ENCODE peak calls at places on chromosomes 1 and 21, in five cellular contexts. A, F, I, U and W are unnamed samples.

GRCh38 chr1:8424539-8425116 is 106.7 kb downstream of the SLC45A1 start:
- DNase-seq in F (peak), U (peak), A (peak), I (no peak), W (no peak)

GRCh38 chr1:233627376-233627775 is 13.5 kb downstream of the KCNK1 start:
- DNase-seq in F (no peak), I (no peak), A (no peak), U (peak), W (no peak)

GRCh38 chr21:25186278-25186677 is 421.0 kb downstream of the MRPL39 start:
- DNase-seq in A (no peak), I (no peak), U (no peak), F (peak), W (peak)

GRCh38 chr1:243917177-243917862 is 67.3 kb upstream of the AKT3 start:
- DNase-seq in A (no peak), I (peak), F (peak), U (peak), W (no peak)

GRCh38 chr1:201229095-201229494 is 38.5 kb downstream of the IGFN1 start:
- DNase-seq in F (no peak), A (no peak), I (no peak), U (no peak), W (no peak)

GRCh38 chr1:183543619-183544204 is 46.5 kb downstream of the NCF2 start:
- DNase-seq in I (peak), F (no peak), U (peak), A (no peak), W (no peak)

GRCh38 chr1:221045842-221046831 is 166.9 kb downstream of the HLX start:
- DNase-seq in A (no peak), I (peak), F (peak), U (no peak), W (no peak)

GRCh38 chr1:201810466-201811216 is 18.3 kb upstream of the IPO9 start:
- DNase-seq in F (no peak), A (no peak), U (no peak), I (no peak), W (no peak)

GRCh38 chr1:109425902-109426277 is 358 bp downstream of the PSMA5 start:
- DNase-seq in I (peak), F (no peak), A (peak), U (peak), W (no peak)

GRCh38 chr1:202122639-202123335 is at the start of gene GPR37L1:
- DNase-seq in I (peak), A (peak), U (no peak), F (peak), W (no peak)

GRCh38 chr1:189628857-189629256 is 848.8 kb downstream of the BRINP3 start:
- DNase-seq in U (no peak), I (no peak), A (no peak), F (no peak), W (no peak)

GRCh38 chr1:190474587-190475305 is 2.9 kb downstream of the BRINP3 start:
- DNase-seq in I (peak), F (no peak), U (no peak), A (no peak), W (no peak)

GRCh38 chr1:2443285-2444137 is 31.1 kb upstream of the PEX10 start:
- DNase-seq in I (peak), F (no peak), A (no peak), U (no peak), W (no peak)
- H3K4me3 ChIP-seq in I (no peak), F (no peak), A (no peak), U (no peak), W (no peak)

DNA sequence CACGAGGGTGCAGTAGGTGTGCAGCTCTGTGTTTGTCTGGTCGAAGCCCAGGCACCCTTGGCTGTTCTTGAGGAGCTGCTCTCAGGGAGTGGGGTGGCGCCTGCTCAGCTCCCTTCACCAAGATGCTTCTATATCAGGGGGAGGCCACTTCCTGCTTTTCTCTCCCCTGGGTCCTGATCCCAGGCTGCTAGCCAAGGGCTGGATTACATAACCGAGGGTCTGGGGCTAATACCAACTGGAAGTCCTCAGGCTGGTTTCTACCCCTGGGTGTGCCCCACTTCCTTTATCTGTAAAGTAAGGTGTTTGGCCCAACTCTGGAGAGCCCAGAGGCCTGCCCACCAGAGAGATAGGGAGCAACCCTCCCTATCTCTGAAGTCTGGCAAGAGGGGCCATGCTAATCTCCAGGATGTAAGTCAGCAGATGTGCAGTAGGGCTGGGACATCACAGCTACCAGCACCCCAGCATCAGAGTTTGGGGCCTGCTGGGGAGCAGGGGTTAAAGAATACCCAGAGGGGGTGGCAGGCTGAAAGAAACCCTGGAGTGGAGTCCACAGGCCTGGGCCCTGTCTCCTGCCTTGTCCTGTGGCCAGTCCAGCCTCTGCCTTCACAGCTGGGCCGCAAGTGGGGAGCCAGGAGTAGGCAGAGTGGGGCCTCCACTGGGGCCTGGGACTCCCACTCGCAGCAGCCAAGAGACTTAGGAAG is 2.1 kb downstream of the SELENBP1 start:
- DNase-seq in F (peak), I (no peak), U (no peak), A (peak), W (no peak)
- H3K4me3 ChIP-seq in F (no peak), I (peak), U (no peak), A (no peak), W (no peak)

GRCh38 chr1:63305043-63305442 is 17.3 kb upstream of the FOXD3 start:
- DNase-seq in I (no peak), A (no peak), F (no peak), U (no peak), W (no peak)
- H3K4me3 ChIP-seq in I (no peak), A (no peak), F (no peak), U (no peak), W (no peak)

DNA sequence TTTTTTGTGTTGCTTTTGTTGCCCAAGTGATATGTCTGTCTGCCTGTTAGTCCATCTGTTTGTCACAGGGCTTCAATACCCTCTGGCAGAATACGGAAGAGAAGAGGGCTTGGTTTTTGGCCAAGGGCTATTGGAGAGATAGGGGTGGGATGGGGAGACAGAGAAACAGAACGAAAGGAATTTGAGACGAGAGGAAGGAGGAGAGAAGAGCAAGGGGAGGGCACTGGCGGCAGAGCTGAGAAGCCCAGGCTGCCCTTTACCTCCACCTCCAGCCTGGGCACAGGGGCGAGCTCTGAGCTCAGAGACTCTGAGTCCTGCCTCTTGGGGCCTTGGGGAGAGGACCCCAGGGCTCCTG is 33.7 kb upstream of the WASF2 start:
- DNase-seq in A (no peak), F (no peak), I (no peak), U (no peak), W (no peak)
- H3K4me3 ChIP-seq in A (no peak), F (no peak), I (no peak), U (no peak), W (no peak)

GRCh38 chr1:53329183-53329544 is 1.3 kb upstream of the LRP8 start:
- DNase-seq in A (no peak), F (no peak), I (no peak), U (no peak), W (no peak)

GRCh38 chr1:53327183-53327941 is 508 bp downstream of the LRP8 start:
- DNase-seq in A (peak), F (peak), U (no peak), I (peak), W (no peak)

GRCh38 chr1:53328009-53328489 is at the start of gene LRP8:
- DNase-seq in U (no peak), F (peak), A (peak), I (peak), W (peak)

GRCh38 chr1:53326598-53327182 is 1.2 kb downstream of the LRP8 start:
- DNase-seq in A (peak), F (no peak), U (no peak), I (no peak), W (no peak)

GRCh38 chr1:53328490-53329182 is 766 bp upstream of the LRP8 start:
- DNase-seq in F (no peak), A (no peak), I (no peak), U (no peak), W (no peak)
- H3K4me3 ChIP-seq in F (no peak), A (peak), I (peak), U (peak), W (peak)

DNA sequence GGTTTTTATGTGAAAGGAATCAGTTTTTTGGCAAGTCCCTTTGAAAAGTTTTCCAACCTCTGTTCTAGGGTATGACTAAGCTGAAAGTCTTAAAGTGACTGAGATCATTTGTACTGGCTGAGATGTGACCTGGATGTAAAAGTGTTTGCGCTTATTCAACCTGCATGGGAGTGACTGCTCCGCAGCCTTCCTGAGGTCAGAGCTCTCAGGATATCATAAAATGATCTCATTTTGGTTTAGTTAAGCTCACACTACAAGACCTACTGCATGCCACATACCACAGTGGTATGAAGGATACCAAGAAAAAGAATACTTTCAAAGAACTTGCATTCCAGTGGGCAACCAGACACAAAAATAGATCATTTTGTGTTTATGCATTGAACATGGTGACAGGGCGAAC is 29.9 kb upstream of the TADA1 start:
- DNase-seq in F (no peak), I (peak), A (no peak), U (peak), W (no peak)
- H3K4me3 ChIP-seq in F (no peak), I (no peak), A (no peak), U (no peak), W (no peak)

GRCh38 chr1:161174911-161175310 is 2.4 kb downstream of the B4GALT3 start:
- DNase-seq in A (no peak), I (no peak), U (no peak), F (no peak), W (no peak)

GRCh38 chr1:161177936-161178244 is 583 bp upstream of the B4GALT3 start:
- DNase-seq in I (no peak), A (no peak), U (no peak), F (no peak), W (no peak)

GRCh38 chr1:161177112-161177935 is at the start of gene B4GALT3:
- DNase-seq in A (peak), I (peak), U (peak), F (peak), W (peak)

GRCh38 chr1:161176468-161177111 is 717 bp downstream of the B4GALT3 start:
- DNase-seq in F (no peak), I (no peak), U (no peak), A (no peak), W (no peak)

GRCh38 chr1:161175771-161176453 is 1.4 kb downstream of the B4GALT3 start:
- DNase-seq in F (no peak), A (no peak), I (no peak), U (no peak), W (no peak)
- H3K4me3 ChIP-seq in F (peak), A (no peak), I (peak), U (no peak), W (no peak)

DNA sequence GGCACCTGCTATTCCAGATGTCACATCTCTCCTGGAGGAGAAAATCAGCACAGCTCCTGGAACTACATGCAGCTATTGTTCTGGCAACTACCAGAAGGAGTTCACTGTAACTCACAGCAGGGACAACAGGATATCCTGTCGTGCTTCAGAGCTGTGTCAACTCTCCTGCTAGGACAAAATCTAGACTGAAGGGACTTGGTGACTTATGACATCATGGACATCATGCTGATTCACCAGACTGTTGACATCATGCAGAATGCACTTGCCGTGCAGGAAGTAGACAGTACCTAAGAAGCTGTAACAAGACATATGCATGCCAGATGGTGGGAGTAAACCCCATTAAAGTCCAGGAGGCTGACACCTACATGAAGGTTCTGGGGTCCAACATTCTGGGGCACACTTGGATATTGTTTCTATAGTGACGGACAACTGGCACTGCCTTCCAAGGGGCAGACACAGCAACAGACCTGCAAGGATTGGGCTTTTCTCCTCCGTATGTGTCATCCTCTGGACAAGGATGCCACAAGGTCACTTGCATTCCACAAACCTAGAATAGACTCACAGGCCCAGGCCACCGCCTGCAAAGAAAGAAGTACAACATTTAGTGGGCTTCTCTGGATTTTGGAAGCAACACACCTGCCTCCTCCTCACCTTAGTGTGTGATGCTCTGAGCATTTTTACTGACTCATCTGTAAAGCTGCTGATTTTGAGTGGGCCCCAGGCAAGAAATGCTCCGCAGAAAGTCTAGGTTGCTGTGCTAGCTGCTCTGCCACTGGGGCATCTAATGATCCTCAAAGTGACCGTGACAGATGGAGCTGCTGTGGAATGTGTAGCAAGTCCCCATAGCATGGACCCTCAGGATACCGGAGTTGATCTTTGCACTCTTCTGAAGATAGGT is 249.2 kb downstream of the MATN1 start:
- DNase-seq in I (no peak), F (no peak), A (peak), U (no peak), W (no peak)
- H3K4me3 ChIP-seq in I (no peak), F (no peak), A (no peak), U (no peak), W (no peak)